ENCODE peak calls at places on chromosomes 13 and 19, in four cellular contexts. Q, M, H and T are unnamed samples.

GRCh38 chr13:93151277-93151676 is 75.3 kb upstream of the GPC6 start:
- DNase-seq in Q (peak), M (no peak), H (peak), T (no peak)

GRCh38 chr19:40089462-40089861 is 1.3 kb downstream of the ZNF780A start:
- DNase-seq in Q (peak), H (peak), M (no peak), T (no peak)

GRCh38 chr13:106533101-106533939 is 2.1 kb downstream of the EFNB2 start:
- DNase-seq in M (peak), Q (peak), H (peak), T (peak)

GRCh38 chr19:11538232-11539036 is at the start of gene CNN1:
- DNase-seq in Q (peak), H (peak), M (no peak), T (peak)

GRCh38 chr13:105346141-105346766 is 1189.2 kb downstream of the EFNB2 start:
- DNase-seq in H (peak), Q (peak), M (no peak), T (no peak)

GRCh38 chr13:94309997-94310842 is 169.3 kb downstream of the DCT start:
- DNase-seq in Q (peak), M (no peak), H (peak), T (no peak)

GRCh38 chr19:40718774-40719391 is 2.0 kb downstream of the ITPKC start:
- DNase-seq in Q (peak), M (peak), H (peak), T (peak)

GRCh38 chr19:15181394-15181793 is 19.4 kb downstream of the NOTCH3 start:
- DNase-seq in M (no peak), Q (no peak), H (no peak), T (no peak)

GRCh38 chr13:44930907-44931676 is 58.2 kb downstream of the NUFIP1 start:
- DNase-seq in M (no peak), Q (peak), H (no peak), T (peak)

GRCh38 chr19:10113592-10113963 is 2.1 kb downstream of the P2RY11 start:
- DNase-seq in H (no peak), Q (no peak), M (peak), T (no peak)

GRCh38 chr13:40116008-40116407 is 460.5 kb downstream of the COG6 start:
- DNase-seq in H (peak), M (no peak), Q (peak), T (no peak)

GRCh38 chr19:3055741-3056453 is 6.4 kb downstream of the TLE5 start:
- DNase-seq in M (peak), Q (no peak), H (no peak), T (no peak)

GRCh38 chr13:48944221-48944620 is 31.5 kb upstream of the FNDC3A start:
- DNase-seq in Q (no peak), M (no peak), H (peak), T (no peak)

GRCh38 chr19:1116726-1117581 is 13.2 kb downstream of the GPX4 start:
- DNase-seq in H (no peak), M (peak), Q (no peak), T (no peak)

GRCh38 chr19:51712461-51713081 is 11.2 kb downstream of the HAS1 start:
- DNase-seq in Q (peak), M (no peak), H (peak), T (no peak)

GRCh38 chr19:50173144-50173543 is 10.1 kb upstream of the IZUMO2 start:
- DNase-seq in M (no peak), H (no peak), Q (no peak), T (no peak)

GRCh38 chr19:18856385-18857126 is 24.8 kb downstream of the UPF1 start:
- DNase-seq in M (no peak), Q (peak), H (peak), T (peak)

GRCh38 chr19:29311391-29311790 is 98.4 kb upstream of the UQCRFS1 start:
- DNase-seq in H (no peak), M (no peak), Q (no peak), T (peak)

GRCh38 chr13:26599885-26600284 is 42.4 kb downstream of the WASF3 start:
- DNase-seq in M (no peak), H (no peak), Q (no peak), T (no peak)

GRCh38 chr19:12778020-12778904 is 2.9 kb upstream of the HOOK2 start:
- DNase-seq in Q (peak), H (peak), M (peak), T (peak)

GRCh38 chr19:44476559-44477408 is 23.5 kb downstream of the ZNF180 start:
- DNase-seq in M (no peak), Q (peak), H (peak), T (no peak)

GRCh38 chr13:78341032-78341431 is 262.3 kb downstream of the POU4F1 start:
- DNase-seq in M (no peak), Q (no peak), H (no peak), T (no peak)

GRCh38 chr19:31911577-31911976 is 433.8 kb upstream of the ZNF507 start:
- DNase-seq in H (no peak), M (no peak), Q (no peak), T (no peak)

GRCh38 chr19:41883463-41883820 is 458 bp downstream of the ARHGEF1 start:
- DNase-seq in H (no peak), M (no peak), Q (no peak), T (no peak)

GRCh38 chr19:48685583-48685982 is 10.2 kb upstream of the FUT2 start:
- DNase-seq in Q (no peak), H (no peak), M (no peak), T (no peak)

GRCh38 chr13:37163626-37164365 is 58.3 kb upstream of the CSNK1A1L start:
- DNase-seq in H (peak), Q (no peak), M (no peak), T (no peak)

GRCh38 chr13:39612023-39612637 is 9.1 kb upstream of the LHFPL6 start:
- DNase-seq in Q (peak), H (peak), M (no peak), T (peak)

GRCh38 chr19:35248310-35249145 is at the start of gene LSR:
- DNase-seq in M (peak), H (no peak), Q (no peak), T (no peak)

GRCh38 chr19:3851254-3852176 is 17.3 kb downstream of the ZFR2 start:
- DNase-seq in Q (no peak), H (peak), M (no peak), T (no peak)

GRCh38 chr19:18464646-18465045 is 26.7 kb upstream of the ISYNA1 start:
- DNase-seq in M (peak), Q (peak), H (peak), T (no peak)

GRCh38 chr19:55069137-55069858 is 6.3 kb upstream of the RDH13 start:
- DNase-seq in H (peak), Q (no peak), M (peak), T (peak)

GRCh38 chr13:52383362-52383761 is 22.6 kb downstream of the THSD1 start:
- DNase-seq in Q (peak), H (no peak), M (no peak), T (no peak)

GRCh38 chr13:94416454-94417080 is 62.9 kb downstream of the DCT start:
- DNase-seq in M (no peak), Q (peak), H (peak), T (peak)

GRCh38 chr13:98500963-98501421 is 75.9 kb downstream of the STK24 start:
- DNase-seq in H (no peak), M (no peak), Q (no peak), T (no peak)

GRCh38 chr13:28753208-28753892 is 34.6 kb upstream of the SLC46A3 start:
- DNase-seq in Q (peak), H (peak), M (peak), T (no peak)

GRCh38 chr13:85379433-85379832 is 419.8 kb downstream of the SLITRK6 start:
- DNase-seq in H (no peak), Q (peak), M (no peak), T (no peak)

GRCh38 chr13:28401303-28402056 is 93.4 kb downstream of the FLT1 start:
- DNase-seq in M (no peak), H (peak), Q (peak), T (no peak)

GRCh38 chr19:29098863-29099481 is 114.0 kb downstream of the UQCRFS1 start:
- DNase-seq in H (peak), M (peak), Q (peak), T (no peak)

GRCh38 chr19:33797821-33798633 is 1.4 kb downstream of the KCTD15 start:
- DNase-seq in M (no peak), H (peak), Q (peak), T (peak)

GRCh38 chr19:33798701-33799111 is 2.0 kb downstream of the KCTD15 start:
- DNase-seq in Q (peak), H (peak), M (no peak), T (no peak)

GRCh38 chr19:33796164-33797100 is at the start of gene KCTD15:
- DNase-seq in Q (peak), M (peak), H (peak), T (peak)

GRCh38 chr19:33794578-33795369 is 1.9 kb upstream of the KCTD15 start:
- DNase-seq in H (no peak), M (no peak), Q (no peak), T (no peak)

GRCh38 chr19:33795370-33796163 is 1.1 kb upstream of the KCTD15 start:
- DNase-seq in H (peak), Q (peak), M (peak), T (peak)
- TF ChIP-seq CTCF in H (peak), Q (peak), M (peak), T (peak)

GRCh38 chr13:24737042-24737441 is 26.9 kb upstream of the RNF17 start:
- DNase-seq in M (no peak), H (no peak), Q (no peak), T (no peak)
- TF ChIP-seq CTCF in M (no peak), H (no peak), Q (no peak), T (no peak)

GRCh38 chr13:72255908-72256307 is 388.9 kb upstream of the DACH1 start:
- DNase-seq in M (no peak), H (peak), Q (peak), T (peak)
- TF ChIP-seq CTCF in M (no peak), H (peak), Q (peak), T (peak)

GRCh38 chr19:58572026-58572817 is 913 bp downstream of the MZF1 start:
- DNase-seq in M (no peak), H (no peak), Q (no peak), T (no peak)

GRCh38 chr19:58571575-58571947 is 1.6 kb downstream of the MZF1 start:
- DNase-seq in H (no peak), Q (no peak), M (no peak), T (no peak)

GRCh38 chr19:58570770-58571574 is 2.2 kb downstream of the MZF1 start:
- DNase-seq in H (no peak), M (no peak), Q (no peak), T (no peak)

GRCh38 chr19:58573658-58574164 is 576 bp upstream of the MZF1 start:
- DNase-seq in Q (no peak), H (no peak), M (no peak), T (no peak)

DNA sequence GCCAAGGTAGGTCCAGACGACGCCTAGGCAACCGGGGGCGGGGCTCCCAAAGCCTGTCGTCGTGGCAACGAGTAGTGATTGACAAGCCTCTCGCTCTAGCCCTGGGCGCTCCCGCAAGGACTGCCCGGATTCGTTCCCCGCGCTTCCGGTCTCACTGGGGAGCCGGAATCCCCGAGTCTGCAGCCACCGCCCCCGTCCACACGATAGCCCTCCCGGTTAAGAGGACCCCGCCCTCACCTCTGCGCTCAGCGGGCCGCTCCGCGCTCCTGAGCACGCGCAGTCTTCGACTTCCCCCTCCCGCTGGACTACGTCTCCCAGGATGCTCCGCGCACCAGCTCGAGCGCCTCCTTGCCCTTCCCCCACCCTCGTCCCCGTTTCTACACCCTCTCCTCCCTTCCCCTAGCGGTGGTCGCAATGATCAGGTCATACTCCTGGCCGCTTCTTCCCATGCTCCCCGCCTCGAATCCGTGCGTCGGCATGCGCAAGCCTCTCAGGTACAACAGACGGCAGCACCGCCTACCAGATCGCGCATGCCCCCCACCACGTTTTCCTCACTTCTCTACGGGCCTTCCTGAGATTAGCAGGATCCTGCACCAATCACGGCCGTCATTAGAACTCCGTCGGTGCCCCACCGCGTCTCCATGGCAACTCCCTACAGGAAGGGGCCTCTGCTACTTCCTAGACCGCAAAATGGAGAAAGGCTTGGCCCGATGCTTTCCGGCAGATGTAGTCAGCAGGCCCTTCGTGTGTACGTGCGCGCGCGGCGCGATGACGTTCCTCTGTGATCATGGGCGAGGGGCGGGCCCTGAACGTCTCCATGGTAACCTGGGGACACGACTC is at the start of gene MZF1:
- DNase-seq in H (peak), M (peak), Q (peak), T (peak)
- TF ChIP-seq CTCF in H (no peak), M (no peak), Q (peak), T (peak)

GRCh38 chr13:102729560-102730275 is 34.9 kb upstream of the METTL21C start:
- DNase-seq in H (peak), M (no peak), Q (peak), T (no peak)

GRCh38 chr13:102721800-102722231 is 27.0 kb upstream of the METTL21C start:
- DNase-seq in Q (peak), M (no peak), H (peak), T (no peak)

GRCh38 chr13:102726430-102726829 is 31.6 kb upstream of the METTL21C start:
- DNase-seq in Q (peak), M (no peak), H (no peak), T (no peak)

DNA sequence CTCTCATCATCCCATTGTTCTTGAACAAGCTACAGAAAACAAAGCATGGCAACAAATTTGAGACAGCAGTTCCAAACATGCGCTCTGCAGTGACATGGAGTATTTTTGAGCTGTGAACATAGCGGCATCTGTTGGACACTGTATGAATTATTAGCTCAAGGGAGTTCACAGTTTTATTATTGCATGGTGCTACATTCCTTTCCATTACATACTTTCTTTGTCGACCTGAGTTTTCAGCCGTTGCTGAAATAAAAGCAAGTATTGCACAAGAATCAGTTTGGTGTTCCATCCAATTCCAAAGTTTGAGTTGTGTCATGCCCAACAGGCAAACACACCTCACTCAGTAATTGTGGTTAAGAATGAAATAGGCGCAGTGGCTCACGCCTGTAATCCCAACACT is 30.1 kb upstream of the METTL21C start:
- DNase-seq in M (no peak), H (peak), Q (peak), T (no peak)
- TF ChIP-seq CTCF in M (peak), H (peak), Q (peak), T (no peak)

GRCh38 chr19:6393074-6393981 is at the start of gene GTF2F1:
- DNase-seq in M (peak), H (peak), Q (peak), T (peak)
- TF ChIP-seq CTCF in M (peak), H (peak), Q (peak), T (no peak)